ENCODE peak calls at places on chromosomes 4 and X, in ten cellular contexts. D is progenitor cell of endocrine pancreas, X is cardiac fibroblast, Q is mesothelial cell of epicardium, R is AG09319, Y is hepatocyte, I is neural progenitor cell, J is body of pancreas, C is GM20000, P is HL-60. E is an unnamed sample.

GRCh38 chr4:74098628-74098995 is 383 bp downstream of the CXCL2 start:
- DNase-seq in D (no peak), X (peak), Q (no peak), R (no peak), Y (peak), I (no peak), J (no peak), C (no peak), P (no peak), E (no peak)

GRCh38 chrX:47112316-47112954 is 32.1 kb downstream of the NDUFB11 start:
- DNase-seq in D (no peak), X (no peak), Q (no peak), R (no peak), Y (no peak), I (no peak), J (no peak), C (no peak), P (no peak), E (peak)

GRCh38 chr4:156291317-156291716 is 337.7 kb upstream of the CTSO start:
- DNase-seq in D (no peak), X (peak), Q (no peak), R (no peak), Y (peak), I (no peak), J (no peak), C (no peak), P (no peak), E (no peak)

GRCh38 chrX:21398424-21398823 is 24.2 kb downstream of the CNKSR2 start:
- DNase-seq in D (no peak), X (no peak), Q (no peak), R (no peak), Y (no peak), I (no peak), J (no peak), C (no peak), P (no peak), E (no peak)

GRCh38 chrX:47191331-47191730 is 2.3 kb upstream of the UBA1 start:
- DNase-seq in D (no peak), X (peak), Q (no peak), R (no peak), Y (peak), I (peak), J (peak), C (peak), P (peak), E (no peak)

GRCh38 chr4:2286904-2287593 is 25.1 kb upstream of the MXD4 start:
- DNase-seq in D (no peak), X (no peak), Q (peak), R (no peak), Y (no peak), I (peak), J (no peak), C (no peak), P (no peak), E (no peak)

GRCh38 chrX:37717708-37718107 is 32.1 kb downstream of the XK start:
- DNase-seq in D (no peak), X (no peak), Q (no peak), R (no peak), Y (no peak), I (no peak), J (no peak), C (no peak), P (no peak), E (no peak)

GRCh38 chr4:13765535-13765934 is 138.0 kb upstream of the BOD1L1 start:
- DNase-seq in D (no peak), X (peak), Q (no peak), R (no peak), Y (no peak), I (no peak), J (no peak), C (no peak), P (no peak), E (no peak)

GRCh38 chrX:153628665-153629064 is 18.3 kb upstream of the DUSP9 start:
- DNase-seq in D (no peak), X (no peak), Q (no peak), R (no peak), Y (no peak), I (no peak), J (no peak), C (no peak), P (no peak), E (no peak)

GRCh38 chr4:68404153-68404552 is 43.1 kb upstream of the TMPRSS11E start:
- DNase-seq in D (no peak), X (no peak), Q (no peak), R (no peak), Y (no peak), I (no peak), J (no peak), C (no peak), P (no peak), E (no peak)
- TF ChIP-seq CTCF in D (no peak), X (no peak), Q (no peak), R (no peak), Y (no peak), I (no peak), J (no peak), C (no peak), P (no peak), E (no peak)

DNA sequence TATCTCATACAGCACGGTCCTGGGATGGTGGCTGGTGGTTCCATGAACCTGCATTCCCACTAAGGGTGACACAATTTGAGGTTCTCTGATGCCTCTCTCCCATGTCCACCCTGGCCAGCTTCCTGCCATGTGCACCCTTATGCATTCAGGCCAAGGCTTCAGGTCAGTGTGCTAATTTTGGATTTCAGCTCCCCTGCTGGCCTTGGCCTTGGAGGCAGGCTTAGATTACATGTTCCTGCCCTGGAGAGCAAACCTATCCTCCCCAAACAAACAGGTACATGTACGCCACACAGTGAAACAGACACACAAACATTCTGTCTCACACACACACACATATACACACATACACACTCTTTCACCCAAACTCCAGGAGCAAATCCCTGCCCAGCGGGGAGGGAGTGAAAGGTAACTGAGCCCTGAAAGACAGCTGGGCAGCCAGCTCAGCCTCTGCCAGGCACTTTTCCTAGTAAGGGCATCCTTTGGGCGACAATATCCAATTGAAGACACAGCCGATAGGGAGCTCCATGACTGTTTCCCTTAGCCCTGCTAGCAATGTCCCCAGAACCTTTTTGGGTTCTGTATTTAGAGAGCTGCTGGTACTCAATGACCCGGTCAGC is 62.7 kb upstream of the ARHGAP36 start:
- DNase-seq in D (no peak), X (no peak), Q (no peak), R (no peak), Y (no peak), I (no peak), J (no peak), C (no peak), P (no peak), E (no peak)
- TF ChIP-seq CTCF in D (no peak), X (no peak), Q (no peak), R (no peak), Y (no peak), I (no peak), J (no peak), C (no peak), P (no peak), E (no peak)

GRCh38 chr4:947491-947971 is 15.3 kb downstream of the TMEM175 start:
- DNase-seq in D (no peak), X (no peak), Q (no peak), R (no peak), Y (no peak), I (no peak), J (no peak), C (no peak), P (no peak), E (no peak)
- TF ChIP-seq CTCF in D (no peak), X (no peak), Q (no peak), R (no peak), Y (no peak), I (no peak), J (no peak), C (no peak), P (no peak), E (no peak)

DNA sequence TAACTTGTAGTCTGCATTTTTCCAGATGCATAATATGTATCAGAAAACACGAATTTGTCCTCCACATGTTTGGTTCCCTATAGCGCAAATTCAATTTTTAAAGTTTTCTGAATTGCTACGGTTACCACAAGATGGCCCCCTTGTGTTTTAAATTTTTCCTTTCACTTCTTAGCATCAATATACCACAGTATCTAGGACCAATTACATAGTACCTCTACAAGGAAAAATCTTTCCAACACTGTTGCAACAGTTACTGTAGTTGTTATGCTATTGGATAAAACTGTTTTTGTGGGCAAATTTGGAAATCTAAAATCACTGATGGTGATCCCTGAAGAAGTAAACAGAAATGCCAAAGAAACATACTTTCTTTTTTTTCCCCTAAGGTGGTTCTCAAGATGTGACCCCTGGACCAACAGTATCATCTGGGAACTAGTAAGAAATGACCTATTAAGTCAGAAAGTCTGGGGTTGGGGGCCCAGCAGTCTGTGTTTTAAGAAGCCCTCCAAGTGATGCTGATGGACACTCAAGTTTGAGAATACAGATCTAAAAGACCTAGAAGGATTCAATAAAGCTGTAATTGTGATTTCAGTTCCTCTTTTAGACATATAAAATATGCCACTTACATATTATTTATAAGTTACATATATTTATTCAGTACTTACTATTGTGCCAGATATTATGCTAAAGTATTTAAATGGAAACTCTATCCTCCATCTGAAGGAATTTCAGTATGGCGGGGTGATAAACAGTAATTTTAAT is 3.1 kb downstream of the ZGRF1 start:
- DNase-seq in D (no peak), X (peak), Q (no peak), R (no peak), Y (peak), I (peak), J (no peak), C (peak), P (no peak), E (no peak)
- TF ChIP-seq CTCF in D (peak), X (peak), Q (no peak), R (peak), Y (peak), I (peak), J (peak), C (peak), P (no peak), E (peak)

GRCh38 chrX:118579417-118579816 is 83.8 kb downstream of the DOCK11 start:
- DNase-seq in D (no peak), X (no peak), Q (no peak), R (no peak), Y (no peak), I (no peak), J (no peak), C (no peak), P (no peak), E (no peak)

GRCh38 chrX:118588715-118589114 is 93.1 kb downstream of the DOCK11 start:
- DNase-seq in D (no peak), X (no peak), Q (no peak), R (no peak), Y (no peak), I (no peak), J (no peak), C (no peak), P (no peak), E (no peak)

DNA sequence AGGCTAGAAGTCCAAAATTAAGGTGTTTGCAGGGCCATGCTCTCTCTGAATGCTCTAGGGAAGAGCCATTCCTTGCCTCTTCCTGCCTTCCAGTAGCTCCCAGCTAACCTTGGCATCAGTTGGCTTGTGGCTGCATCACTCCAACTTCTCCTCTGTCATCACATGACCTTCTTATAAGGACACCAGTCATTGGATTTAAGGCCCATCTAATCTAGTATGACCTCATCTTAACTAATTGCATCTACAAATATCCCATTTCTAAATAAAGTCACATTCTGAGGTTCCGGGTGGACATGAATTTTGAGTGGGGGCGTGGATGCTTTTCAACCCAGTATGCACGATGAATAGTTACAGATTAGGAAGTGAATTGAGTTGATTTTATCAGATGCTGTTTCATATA is 89.7 kb downstream of the DOCK11 start:
- DNase-seq in D (no peak), X (no peak), Q (no peak), R (no peak), Y (no peak), I (no peak), J (no peak), C (no peak), P (no peak), E (no peak)
- TF ChIP-seq CTCF in D (no peak), X (no peak), Q (no peak), R (no peak), Y (no peak), I (no peak), J (no peak), C (no peak), P (no peak), E (no peak)

DNA sequence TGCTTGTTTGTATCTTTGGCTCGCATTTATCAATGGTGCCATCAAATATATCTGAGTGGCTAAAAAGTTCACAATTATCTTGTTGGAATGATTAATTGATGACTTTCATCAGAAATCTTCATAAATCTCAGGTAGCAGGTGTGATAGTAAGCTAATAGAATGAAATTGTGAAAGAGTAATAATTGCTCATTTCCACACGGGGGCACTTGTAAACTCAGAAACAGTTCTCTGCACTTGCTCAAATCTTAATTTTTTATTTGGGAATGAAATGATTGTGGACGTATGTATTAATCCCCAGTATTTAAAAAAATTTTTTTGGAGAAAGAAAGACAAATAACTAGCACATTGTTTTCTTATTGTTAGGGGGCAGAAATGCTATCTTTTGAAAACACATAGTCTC is 132.8 kb downstream of the DTHD1 start:
- DNase-seq in D (no peak), X (peak), Q (no peak), R (no peak), Y (peak), I (no peak), J (no peak), C (peak), P (no peak), E (no peak)
- TF ChIP-seq CTCF in D (peak), X (no peak), Q (peak), R (no peak), Y (peak), I (peak), J (peak), C (peak), P (peak), E (no peak)

GRCh38 chr4:76984788-76985211 is 35.2 kb downstream of the SEPTIN11 start:
- DNase-seq in D (no peak), X (peak), Q (no peak), R (peak), Y (peak), I (peak), J (peak), C (no peak), P (no peak), E (no peak)

GRCh38 chr4:76987153-76987562 is 37.6 kb downstream of the SEPTIN11 start:
- DNase-seq in D (no peak), X (peak), Q (no peak), R (peak), Y (peak), I (no peak), J (peak), C (no peak), P (no peak), E (no peak)

GRCh38 chr4:76990288-76991080 is 40.9 kb downstream of the SEPTIN11 start:
- DNase-seq in D (no peak), X (peak), Q (no peak), R (peak), Y (no peak), I (no peak), J (no peak), C (no peak), P (no peak), E (no peak)

GRCh38 chr4:76989391-76990061 is 40.0 kb downstream of the SEPTIN11 start:
- DNase-seq in D (no peak), X (no peak), Q (no peak), R (no peak), Y (no peak), I (no peak), J (no peak), C (no peak), P (peak), E (no peak)

DNA sequence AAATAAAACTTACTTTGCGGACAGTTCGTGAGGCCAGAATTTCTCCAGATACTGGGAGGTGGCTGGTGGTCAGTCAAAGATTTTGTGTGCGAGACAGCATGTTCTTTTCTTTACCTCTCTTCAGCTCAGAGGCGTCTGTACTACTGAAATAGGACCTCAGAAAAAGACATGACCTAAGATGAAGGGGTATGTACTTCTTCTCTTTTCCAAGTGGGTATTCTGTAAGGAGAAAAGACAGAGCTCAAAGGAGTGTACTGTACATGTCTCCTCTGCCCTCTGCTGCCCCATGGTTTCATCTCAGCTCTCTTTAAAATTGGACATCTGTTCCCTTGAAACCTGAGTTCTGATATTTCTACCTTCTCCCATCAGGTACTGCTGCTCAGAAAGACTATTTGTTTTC is 38.1 kb downstream of the SEPTIN11 start:
- DNase-seq in D (no peak), X (no peak), Q (no peak), R (no peak), Y (no peak), I (no peak), J (no peak), C (no peak), P (no peak), E (no peak)
- TF ChIP-seq CTCF in D (no peak), X (no peak), Q (no peak), R (peak), Y (peak), I (no peak), J (peak), C (no peak), P (no peak), E (no peak)

GRCh38 chrX:130994671-130995070 is 63.5 kb upstream of the ARHGAP36 start:
- DNase-seq in D (peak), X (peak), Q (no peak), R (no peak), Y (peak), I (peak), J (no peak), C (peak), P (peak), E (no peak)
- TF ChIP-seq CTCF in D (peak), X (peak), Q (peak), R (peak), Y (peak), I (peak), J (peak), C (no peak), P (no peak), E (no peak)

GRCh38 chrX:150205011-150205410 is 158.1 kb upstream of the MAMLD1 start:
- DNase-seq in D (no peak), X (peak), Q (no peak), R (no peak), Y (no peak), I (no peak), J (peak), C (no peak), P (no peak), E (no peak)
- TF ChIP-seq CTCF in D (no peak), X (peak), Q (no peak), R (no peak), Y (no peak), I (peak), J (no peak), C (no peak), P (no peak), E (no peak)